ENCODE peak calls at places on chromosomes 13 and 19, in eight cellular contexts. One of them, this sample, is unnamed.

GRCh38 chr13:85266331-85266730 is 532.9 kb downstream of the SLITRK6 start:
- DNase-seq in HTR-8/SVneo: no peak
- DNase-seq in activated CD4-positive, CD25-positive, alpha-beta regulatory T cell treated with anti-CD3 and anti-CD28 coated beads, Interleukin-2, amount 50 U/mL, for 16 hours: no peak
- DNase-seq in endothelial cell: no peak
- DNase-seq in AG10803: no peak
- DNase-seq in non-pigmented ciliary epithelial cell: no peak
- DNase-seq in T-helper 1 cell: no peak
- DNase-seq in hepatocyte: no peak
- DNase-seq in this sample: no peak

GRCh38 chr13:78993792-78994191 is 334.8 kb upstream of the OBI1 start:
- DNase-seq in HTR-8/SVneo: no peak
- DNase-seq in activated CD4-positive, CD25-positive, alpha-beta regulatory T cell treated with anti-CD3 and anti-CD28 coated beads, Interleukin-2, amount 50 U/mL, for 16 hours: no peak
- DNase-seq in endothelial cell: no peak
- DNase-seq in AG10803: no peak
- DNase-seq in non-pigmented ciliary epithelial cell: no peak
- DNase-seq in T-helper 1 cell: no peak
- DNase-seq in hepatocyte: no peak
- DNase-seq in this sample: no peak

GRCh38 chr13:73063166-73063565 is 4.4 kb downstream of the KLF5 start:
- DNase-seq in HTR-8/SVneo: no peak
- DNase-seq in activated CD4-positive, CD25-positive, alpha-beta regulatory T cell treated with anti-CD3 and anti-CD28 coated beads, Interleukin-2, amount 50 U/mL, for 16 hours: no peak
- DNase-seq in endothelial cell: no peak
- DNase-seq in AG10803: no peak
- DNase-seq in non-pigmented ciliary epithelial cell: no peak
- DNase-seq in T-helper 1 cell: no peak
- DNase-seq in hepatocyte: no peak
- DNase-seq in this sample: no peak

GRCh38 chr13:31227063-31227462 is 27.3 kb downstream of the B3GLCT start:
- DNase-seq in HTR-8/SVneo: no peak
- DNase-seq in activated CD4-positive, CD25-positive, alpha-beta regulatory T cell treated with anti-CD3 and anti-CD28 coated beads, Interleukin-2, amount 50 U/mL, for 16 hours: no peak
- DNase-seq in endothelial cell: no peak
- DNase-seq in AG10803: peak; percentile 38
- DNase-seq in non-pigmented ciliary epithelial cell: no peak
- DNase-seq in T-helper 1 cell: no peak
- DNase-seq in hepatocyte: no peak
- DNase-seq in this sample: no peak

GRCh38 chr13:109180905-109181425 is 551.6 kb downstream of the MYO16 start:
- DNase-seq in HTR-8/SVneo: peak; percentile 47
- DNase-seq in activated CD4-positive, CD25-positive, alpha-beta regulatory T cell treated with anti-CD3 and anti-CD28 coated beads, Interleukin-2, amount 50 U/mL, for 16 hours: no peak
- DNase-seq in endothelial cell: no peak
- DNase-seq in AG10803: peak; percentile 95
- DNase-seq in non-pigmented ciliary epithelial cell: peak; percentile 77
- DNase-seq in T-helper 1 cell: no peak
- DNase-seq in hepatocyte: peak; percentile 38
- DNase-seq in this sample: no peak

GRCh38 chr13:78121459-78122348 is 203.1 kb upstream of the EDNRB start:
- DNase-seq in HTR-8/SVneo: peak; percentile 5
- DNase-seq in activated CD4-positive, CD25-positive, alpha-beta regulatory T cell treated with anti-CD3 and anti-CD28 coated beads, Interleukin-2, amount 50 U/mL, for 16 hours: no peak
- DNase-seq in endothelial cell: peak; percentile 41
- DNase-seq in AG10803: peak; percentile 69
- DNase-seq in non-pigmented ciliary epithelial cell: no peak
- DNase-seq in T-helper 1 cell: peak; percentile 12
- DNase-seq in hepatocyte: peak; percentile 73
- DNase-seq in this sample: no peak

GRCh38 chr13:77545626-77546412 is 10.3 kb downstream of the SCEL start:
- DNase-seq in HTR-8/SVneo: no peak
- DNase-seq in activated CD4-positive, CD25-positive, alpha-beta regulatory T cell treated with anti-CD3 and anti-CD28 coated beads, Interleukin-2, amount 50 U/mL, for 16 hours: no peak
- DNase-seq in endothelial cell: no peak
- DNase-seq in AG10803: no peak
- DNase-seq in non-pigmented ciliary epithelial cell: no peak
- DNase-seq in T-helper 1 cell: no peak
- DNase-seq in hepatocyte: no peak
- DNase-seq in this sample: no peak

GRCh38 chr19:43883864-43884263 is 51.2 kb downstream of the ZNF45 start:
- DNase-seq in HTR-8/SVneo: no peak
- DNase-seq in activated CD4-positive, CD25-positive, alpha-beta regulatory T cell treated with anti-CD3 and anti-CD28 coated beads, Interleukin-2, amount 50 U/mL, for 16 hours: no peak
- DNase-seq in endothelial cell: no peak
- DNase-seq in AG10803: no peak
- DNase-seq in non-pigmented ciliary epithelial cell: no peak
- DNase-seq in T-helper 1 cell: no peak
- DNase-seq in hepatocyte: no peak
- DNase-seq in this sample: no peak

GRCh38 chr19:12521996-12522395 is 29.3 kb downstream of the ZNF564 start:
- DNase-seq in HTR-8/SVneo: no peak
- DNase-seq in activated CD4-positive, CD25-positive, alpha-beta regulatory T cell treated with anti-CD3 and anti-CD28 coated beads, Interleukin-2, amount 50 U/mL, for 16 hours: no peak
- DNase-seq in endothelial cell: no peak
- DNase-seq in AG10803: no peak
- DNase-seq in non-pigmented ciliary epithelial cell: no peak
- DNase-seq in T-helper 1 cell: no peak
- DNase-seq in hepatocyte: no peak
- DNase-seq in this sample: no peak

GRCh38 chr13:113471844-113472243 is 18.6 kb upstream of the ADPRHL1 start:
- DNase-seq in HTR-8/SVneo: no peak
- DNase-seq in activated CD4-positive, CD25-positive, alpha-beta regulatory T cell treated with anti-CD3 and anti-CD28 coated beads, Interleukin-2, amount 50 U/mL, for 16 hours: no peak
- DNase-seq in endothelial cell: no peak
- DNase-seq in AG10803: no peak
- DNase-seq in non-pigmented ciliary epithelial cell: no peak
- DNase-seq in T-helper 1 cell: no peak
- DNase-seq in hepatocyte: no peak
- DNase-seq in this sample: no peak

GRCh38 chr13:58191754-58192153 is 560.2 kb downstream of the PCDH17 start:
- DNase-seq in HTR-8/SVneo: no peak
- DNase-seq in activated CD4-positive, CD25-positive, alpha-beta regulatory T cell treated with anti-CD3 and anti-CD28 coated beads, Interleukin-2, amount 50 U/mL, for 16 hours: no peak
- DNase-seq in endothelial cell: no peak
- DNase-seq in AG10803: no peak
- DNase-seq in non-pigmented ciliary epithelial cell: no peak
- DNase-seq in T-helper 1 cell: no peak
- DNase-seq in hepatocyte: no peak
- DNase-seq in this sample: no peak

GRCh38 chr13:74770361-74770760 is 636.2 kb upstream of the KLF12 start:
- DNase-seq in HTR-8/SVneo: peak; percentile 4
- DNase-seq in activated CD4-positive, CD25-positive, alpha-beta regulatory T cell treated with anti-CD3 and anti-CD28 coated beads, Interleukin-2, amount 50 U/mL, for 16 hours: no peak
- DNase-seq in endothelial cell: no peak
- DNase-seq in AG10803: peak; percentile 97
- DNase-seq in non-pigmented ciliary epithelial cell: peak; percentile 81
- DNase-seq in T-helper 1 cell: no peak
- DNase-seq in hepatocyte: no peak
- DNase-seq in this sample: no peak

GRCh38 chr19:11405846-11406643 is 13.1 kb downstream of the RGL3 start:
- DNase-seq in HTR-8/SVneo: no peak
- DNase-seq in activated CD4-positive, CD25-positive, alpha-beta regulatory T cell treated with anti-CD3 and anti-CD28 coated beads, Interleukin-2, amount 50 U/mL, for 16 hours: no peak
- DNase-seq in endothelial cell: peak; percentile 29
- DNase-seq in AG10803: no peak
- DNase-seq in non-pigmented ciliary epithelial cell: no peak
- DNase-seq in T-helper 1 cell: no peak
- DNase-seq in hepatocyte: no peak
- DNase-seq in this sample: no peak

GRCh38 chr13:68713394-68713793 is 1394.2 kb upstream of the ATXN8OS start:
- DNase-seq in HTR-8/SVneo: no peak
- DNase-seq in activated CD4-positive, CD25-positive, alpha-beta regulatory T cell treated with anti-CD3 and anti-CD28 coated beads, Interleukin-2, amount 50 U/mL, for 16 hours: no peak
- DNase-seq in endothelial cell: no peak
- DNase-seq in AG10803: no peak
- DNase-seq in non-pigmented ciliary epithelial cell: no peak
- DNase-seq in T-helper 1 cell: no peak
- DNase-seq in hepatocyte: no peak
- DNase-seq in this sample: no peak

GRCh38 chr13:98938801-98939200 is 39.1 kb downstream of the DOCK9 start:
- DNase-seq in HTR-8/SVneo: peak; percentile 17
- DNase-seq in activated CD4-positive, CD25-positive, alpha-beta regulatory T cell treated with anti-CD3 and anti-CD28 coated beads, Interleukin-2, amount 50 U/mL, for 16 hours: no peak
- DNase-seq in endothelial cell: no peak
- DNase-seq in AG10803: no peak
- DNase-seq in non-pigmented ciliary epithelial cell: no peak
- DNase-seq in T-helper 1 cell: no peak
- DNase-seq in hepatocyte: no peak
- DNase-seq in this sample: no peak

GRCh38 chr19:4362871-4363545 is 19.6 kb downstream of the MPND start:
- DNase-seq in HTR-8/SVneo: no peak
- DNase-seq in activated CD4-positive, CD25-positive, alpha-beta regulatory T cell treated with anti-CD3 and anti-CD28 coated beads, Interleukin-2, amount 50 U/mL, for 16 hours: no peak
- DNase-seq in endothelial cell: no peak
- DNase-seq in AG10803: no peak
- DNase-seq in non-pigmented ciliary epithelial cell: no peak
- DNase-seq in T-helper 1 cell: no peak
- DNase-seq in hepatocyte: no peak
- DNase-seq in this sample: no peak

GRCh38 chr19:29743681-29744080 is 28.6 kb upstream of the C19orf12 start:
- DNase-seq in HTR-8/SVneo: no peak
- DNase-seq in activated CD4-positive, CD25-positive, alpha-beta regulatory T cell treated with anti-CD3 and anti-CD28 coated beads, Interleukin-2, amount 50 U/mL, for 16 hours: no peak
- DNase-seq in endothelial cell: no peak
- DNase-seq in AG10803: no peak
- DNase-seq in non-pigmented ciliary epithelial cell: no peak
- DNase-seq in T-helper 1 cell: no peak
- DNase-seq in hepatocyte: no peak
- DNase-seq in this sample: no peak

GRCh38 chr19:14410054-14410774 is 8.9 kb downstream of the DDX39A start:
- DNase-seq in HTR-8/SVneo: no peak
- DNase-seq in activated CD4-positive, CD25-positive, alpha-beta regulatory T cell treated with anti-CD3 and anti-CD28 coated beads, Interleukin-2, amount 50 U/mL, for 16 hours: no peak
- DNase-seq in endothelial cell: no peak
- DNase-seq in AG10803: no peak
- DNase-seq in non-pigmented ciliary epithelial cell: no peak
- DNase-seq in T-helper 1 cell: no peak
- DNase-seq in hepatocyte: no peak
- DNase-seq in this sample: no peak

GRCh38 chr19:6218497-6219146 is 61.2 kb downstream of the MLLT1 start:
- DNase-seq in HTR-8/SVneo: peak; percentile 93
- DNase-seq in activated CD4-positive, CD25-positive, alpha-beta regulatory T cell treated with anti-CD3 and anti-CD28 coated beads, Interleukin-2, amount 50 U/mL, for 16 hours: peak; percentile 75
- DNase-seq in endothelial cell: peak; percentile 94
- DNase-seq in AG10803: peak; percentile 79
- DNase-seq in non-pigmented ciliary epithelial cell: no peak
- DNase-seq in T-helper 1 cell: peak; percentile 76
- DNase-seq in hepatocyte: peak; percentile 85
- DNase-seq in this sample: peak; percentile 79

GRCh38 chr13:78238911-78239310 is 320.3 kb upstream of the EDNRB start:
- DNase-seq in HTR-8/SVneo: no peak
- DNase-seq in activated CD4-positive, CD25-positive, alpha-beta regulatory T cell treated with anti-CD3 and anti-CD28 coated beads, Interleukin-2, amount 50 U/mL, for 16 hours: no peak
- DNase-seq in endothelial cell: no peak
- DNase-seq in AG10803: no peak
- DNase-seq in non-pigmented ciliary epithelial cell: no peak
- DNase-seq in T-helper 1 cell: no peak
- DNase-seq in hepatocyte: no peak
- DNase-seq in this sample: no peak

GRCh38 chr13:113408562-113408961 is 44.6 kb upstream of the GRTP1 start:
- DNase-seq in HTR-8/SVneo: no peak
- DNase-seq in activated CD4-positive, CD25-positive, alpha-beta regulatory T cell treated with anti-CD3 and anti-CD28 coated beads, Interleukin-2, amount 50 U/mL, for 16 hours: no peak
- DNase-seq in endothelial cell: no peak
- DNase-seq in AG10803: no peak
- DNase-seq in non-pigmented ciliary epithelial cell: no peak
- DNase-seq in T-helper 1 cell: no peak
- DNase-seq in hepatocyte: no peak
- DNase-seq in this sample: no peak

GRCh38 chr19:10620786-10621185 is 4.6 kb upstream of the SLC44A2 start:
- DNase-seq in HTR-8/SVneo: no peak
- DNase-seq in activated CD4-positive, CD25-positive, alpha-beta regulatory T cell treated with anti-CD3 and anti-CD28 coated beads, Interleukin-2, amount 50 U/mL, for 16 hours: no peak
- DNase-seq in endothelial cell: no peak
- DNase-seq in AG10803: no peak
- DNase-seq in non-pigmented ciliary epithelial cell: no peak
- DNase-seq in T-helper 1 cell: no peak
- DNase-seq in hepatocyte: no peak
- DNase-seq in this sample: no peak